ENCODE peak calls at places on chromosomes 7 and 10, in nine cellular contexts. M is amygdala; L is posterior cingulate gyrus; U is naive thymus-derived CD8-positive, alpha-beta T cell; V is GM12892; S is cardiac muscle cell; W is foreskin fibroblast; Z is stimulated activated CD4-positive, alpha-beta T cell treated with anti-CD3 and anti-CD28 coated beads, Interleukin-1b, Interleukin-23, amount 100 ng/mL, for 24 hours; D is GM19239. E is an unnamed sample.

GRCh38 chr7:40015790-40016296 is 65.8 kb downstream of the CDK13 start:
- DNase-seq in M (no peak), L (no peak), U (no peak), V (peak; percentile 15), S (peak; percentile 12), W (peak; percentile 48), Z (no peak), D (peak; percentile 59), E (peak; percentile 14)

GRCh38 chr7:2688409-2689342 is 674 bp downstream of the AMZ1 start:
- DNase-seq in M (peak; percentile 51), L (no peak), U (peak; percentile 36), V (peak; percentile 84), S (no peak), W (peak; percentile 54), Z (no peak), D (peak; percentile 89), E (no peak)

GRCh38 chr10:88792656-88793055 is 9.9 kb upstream of the LIPM start:
- DNase-seq in M (no peak), L (no peak), U (no peak), V (no peak), S (no peak), W (peak; percentile 76), Z (no peak), D (no peak), E (no peak)

GRCh38 chr10:71483135-71483534 is 86.4 kb downstream of the CDH23 start:
- DNase-seq in M (no peak), L (no peak), U (no peak), V (no peak), S (no peak), W (no peak), Z (no peak), D (no peak), E (no peak)

GRCh38 chr10:32961892-32962369 is 3.9 kb upstream of the ITGB1 start:
- DNase-seq in M (no peak), L (no peak), U (no peak), V (no peak), S (peak; percentile 33), W (peak; percentile 92), Z (no peak), D (no peak), E (peak; percentile 57)

GRCh38 chr7:107560898-107561516 is 2.7 kb downstream of the COG5 start:
- DNase-seq in M (no peak), L (no peak), U (peak; percentile 67), V (no peak), S (no peak), W (peak; percentile 48), Z (no peak), D (no peak), E (no peak)

GRCh38 chr10:76034236-76035009 is 603.0 kb downstream of the LRMDA start:
- DNase-seq in M (no peak), L (no peak), U (no peak), V (no peak), S (peak; percentile 15), W (peak; percentile 3), Z (no peak), D (no peak), E (no peak)

GRCh38 chr10:128850647-128851046 is 616.4 kb upstream of the MGMT start:
- DNase-seq in M (no peak), L (no peak), U (no peak), V (no peak), S (no peak), W (no peak), Z (no peak), D (no peak), E (no peak)

GRCh38 chr10:116429288-116429977 is 1.8 kb downstream of the PNLIPRP3 start:
- DNase-seq in M (no peak), L (no peak), U (no peak), V (no peak), S (no peak), W (no peak), Z (no peak), D (no peak), E (no peak)

GRCh38 chr10:94219829-94220228 is 142.9 kb downstream of the NOC3L start:
- DNase-seq in M (no peak), L (no peak), U (no peak), V (no peak), S (peak; percentile 70), W (peak; percentile 57), Z (no peak), D (no peak), E (no peak)

GRCh38 chr10:29324220-29324831 is 35.5 kb downstream of the LYZL1 start:
- DNase-seq in M (no peak), L (no peak), U (no peak), V (no peak), S (peak; percentile 23), W (no peak), Z (no peak), D (no peak), E (peak; percentile 71)